ENCODE peak calls at places on chromosomes 3 and 15, in six cellular contexts. E is psoas muscle; I is mammary epithelial cell; C is CD4-positive, CD25-positive, alpha-beta regulatory T cell; U is COR-L47; S is NCI-H1092. L is an unnamed sample.

GRCh38 chr3:57985176-57985976 is 22.8 kb upstream of the FLNB start:
- DNase-seq in E (no peak), I (no peak), C (no peak), U (no peak), S (no peak), L (no peak)

GRCh38 chr3:170660139-170660538 is 74.3 kb upstream of the SLC7A14 start:
- DNase-seq in E (no peak), I (no peak), C (no peak), U (no peak), S (no peak), L (peak; percentile 23)

GRCh38 chr15:51830279-51830806 is 890 bp downstream of the TMOD3 start:
- DNase-seq in E (no peak), I (peak; percentile 20), C (peak; percentile 54), U (no peak), S (no peak), L (no peak)

GRCh38 chr3:183541235-183541655 is 14.3 kb downstream of the KLHL6 start:
- DNase-seq in E (no peak), I (no peak), C (no peak), U (no peak), S (no peak), L (no peak)

GRCh38 chr15:99369250-99369649 is 118.0 kb downstream of the LRRC28 start:
- DNase-seq in E (no peak), I (no peak), C (no peak), U (no peak), S (no peak), L (no peak)

GRCh38 chr3:140203510-140203909 is 268.5 kb downstream of the CLSTN2 start:
- DNase-seq in E (no peak), I (no peak), C (no peak), U (peak; percentile 99), S (peak; percentile 66), L (no peak)

GRCh38 chr3:70049761-70050160 is 50.2 kb downstream of the SAMMSON start:
- DNase-seq in E (no peak), I (no peak), C (no peak), U (no peak), S (no peak), L (no peak)

GRCh38 chr15:74297867-74298266 is 61.7 kb downstream of the CCDC33 start:
- DNase-seq in E (no peak), I (peak; percentile 12), C (no peak), U (no peak), S (no peak), L (no peak)

GRCh38 chr15:90201944-90202375 is 830 bp downstream of the SEMA4B start:
- DNase-seq in E (no peak), I (no peak), C (no peak), U (no peak), S (no peak), L (no peak)

GRCh38 chr15:64916365-64916764 is 4.7 kb downstream of the ANKDD1A start:
- DNase-seq in E (no peak), I (no peak), C (no peak), U (no peak), S (no peak), L (no peak)

GRCh38 chr3:10546887-10547286 is 41.5 kb upstream of the ATP2B2 start:
- DNase-seq in E (no peak), I (no peak), C (no peak), U (no peak), S (no peak), L (no peak)